ENCODE peak calls at places on chromosomes 6 and 20, in eight cellular contexts. L, G, I, H, C, T, W and N are unnamed samples.

GRCh38 chr6:135030056-135030473 is 24.6 kb downstream of the HBS1L start:
- DNase-seq in L (no peak), G (no peak), I (no peak), H (no peak), C (no peak), T (no peak), W (no peak), N (no peak)

GRCh38 chr6:109045423-109046012 is 49.1 kb downstream of the SESN1 start:
- DNase-seq in L (no peak), G (no peak), I (no peak), H (no peak), C (no peak), T (no peak), W (no peak), N (peak; percentile 79)

GRCh38 chr6:126947070-126947469 is 171.4 kb upstream of the RSPO3 start:
- DNase-seq in L (no peak), G (no peak), I (peak; percentile 53), H (no peak), C (no peak), T (peak; percentile 69), W (peak; percentile 2), N (no peak)

GRCh38 chr6:167827062-167827587 is 414 bp downstream of the AFDN start:
- DNase-seq in L (peak; percentile 34), G (no peak), I (no peak), H (no peak), C (peak; percentile 88), T (no peak), W (no peak), N (no peak)

GRCh38 chr6:6434151-6434550 is 113.7 kb upstream of the F13A1 start:
- DNase-seq in L (no peak), G (no peak), I (no peak), H (no peak), C (no peak), T (no peak), W (no peak), N (no peak)

GRCh38 chr6:158554611-158555361 is 5.1 kb upstream of the TMEM181 start:
- DNase-seq in L (no peak), G (no peak), I (no peak), H (no peak), C (no peak), T (no peak), W (peak; percentile 39), N (no peak)

GRCh38 chr6:109095036-109095820 is at the start of gene CEP57L1:
- DNase-seq in L (peak; percentile 98), G (peak; percentile 93), I (peak; percentile 98), H (peak; percentile 69), C (peak; percentile 99), T (peak; percentile 95), W (peak; percentile 97), N (peak; percentile 98)

GRCh38 chr6:159729598-159729997 is 2.3 kb downstream of the WTAP start:
- DNase-seq in L (no peak), G (no peak), I (no peak), H (no peak), C (no peak), T (no peak), W (peak; percentile 30), N (peak; percentile 11)

GRCh38 chr6:112636650-112637260 is 289.6 kb downstream of the RFPL4B start:
- DNase-seq in L (no peak), G (no peak), I (no peak), H (no peak), C (no peak), T (no peak), W (peak; percentile 83), N (no peak)

GRCh38 chr6:52263709-52264320 is 19.5 kb upstream of the IL17F start:
- DNase-seq in L (peak; percentile 58), G (peak; percentile 26), I (peak; percentile 74), H (peak; percentile 21), C (peak; percentile 88), T (peak; percentile 54), W (peak; percentile 74), N (peak; percentile 75)

GRCh38 chr6:138105446-138105845 is 1.8 kb downstream of the PERP start:
- DNase-seq in L (peak; percentile 43), G (peak; percentile 71), I (no peak), H (peak; percentile 28), C (no peak), T (no peak), W (no peak), N (no peak)

GRCh38 chr20:22472386-22472785 is 112.0 kb downstream of the FOXA2 start:
- DNase-seq in L (no peak), G (no peak), I (no peak), H (no peak), C (no peak), T (no peak), W (no peak), N (no peak)

DNA sequence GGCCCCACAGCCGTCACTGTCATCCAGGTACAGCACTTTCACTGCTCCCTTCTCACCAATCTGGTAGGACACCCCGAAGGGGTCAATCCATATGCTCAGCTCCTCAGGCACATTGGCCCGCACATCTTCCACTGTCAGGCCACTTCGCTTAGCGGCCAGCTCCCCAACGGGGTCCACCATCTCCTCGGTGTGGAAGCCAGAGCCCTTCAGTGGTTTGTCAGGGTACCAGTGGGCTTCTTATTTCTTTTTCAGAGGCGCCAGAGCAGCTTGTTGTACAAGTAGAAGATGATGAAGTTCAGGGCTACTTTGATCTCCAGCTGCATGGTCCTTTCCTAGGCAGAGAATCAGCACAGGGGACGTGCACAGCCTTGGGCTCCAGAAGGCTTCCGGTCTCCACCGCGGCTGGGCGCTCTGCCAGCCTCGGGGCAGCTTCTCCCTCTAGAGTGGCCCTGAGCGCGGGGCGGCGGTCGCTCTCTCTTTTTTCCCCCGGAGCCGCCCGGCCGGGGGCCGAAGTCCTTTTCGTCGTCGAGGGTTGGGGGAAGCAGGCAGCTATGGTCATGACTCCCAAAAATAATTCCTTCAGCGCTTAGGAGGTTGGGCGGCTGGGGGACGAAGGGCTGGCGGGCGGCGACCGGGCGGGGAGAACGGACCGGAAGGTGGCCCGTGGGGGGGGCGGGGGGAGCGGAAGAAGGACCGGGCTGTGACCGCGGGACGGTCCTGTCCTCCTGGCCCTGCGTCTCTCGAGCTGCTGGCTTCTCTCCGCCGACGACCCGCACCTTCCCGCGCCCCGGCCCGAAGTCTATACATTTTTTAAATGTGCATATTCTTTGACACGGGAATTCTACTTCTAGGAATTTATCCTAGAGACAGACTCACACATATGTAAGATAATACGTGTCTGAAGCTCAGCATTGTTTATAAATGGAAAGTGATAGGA is 6.5 kb upstream of the ZSCAN9 start:
- DNase-seq in L (peak; percentile 78), G (no peak), I (peak; percentile 86), H (peak; percentile 46), C (peak; percentile 91), T (peak; percentile 55), W (peak; percentile 61), N (peak; percentile 88)
- TF ChIP-seq POLR2A in L (peak; percentile 36), G (no peak), I (no peak), H (peak; percentile 67), C (no peak), T (no peak), W (no peak), N (peak; percentile 50)

DNA sequence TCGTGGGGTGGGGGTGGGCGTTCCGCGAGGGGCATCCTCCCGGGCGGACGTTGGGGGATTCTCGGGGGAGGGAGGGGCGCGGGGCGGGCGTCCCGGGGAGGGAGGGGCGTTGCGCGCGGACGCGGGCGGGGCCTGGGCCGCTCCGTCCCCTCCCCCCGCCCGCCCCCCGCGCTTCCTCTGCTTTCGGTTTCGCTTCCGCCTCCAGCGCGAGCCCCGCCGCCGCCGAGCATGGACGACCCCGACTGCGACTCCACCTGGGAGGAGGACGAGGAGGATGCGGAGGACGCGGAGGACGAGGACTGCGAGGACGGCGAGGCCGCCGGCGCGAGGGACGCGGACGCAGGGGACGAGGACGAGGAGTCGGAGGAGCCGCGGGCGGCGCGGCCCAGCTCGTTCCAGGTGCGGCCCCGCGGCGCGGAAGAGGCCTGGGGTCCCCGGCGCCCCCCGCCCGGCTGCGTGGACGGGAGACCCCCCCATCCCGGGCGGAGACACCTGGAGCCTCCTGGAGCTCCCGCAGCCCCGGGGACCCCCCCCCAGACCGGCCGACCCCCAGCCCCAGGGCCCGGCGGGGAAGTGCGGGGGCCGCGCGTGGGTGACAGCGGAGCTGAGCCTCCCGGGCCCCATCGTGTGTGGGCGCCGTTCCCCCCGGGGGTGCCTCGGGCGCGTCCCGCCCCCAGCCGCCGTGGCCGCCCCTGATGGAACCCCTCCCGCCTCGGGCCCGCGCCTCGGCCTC is at the start of gene OGFR:
- DNase-seq in L (peak; percentile 78), G (no peak), I (no peak), H (no peak), C (peak; percentile 94), T (peak; percentile 50), W (peak; percentile 38), N (peak; percentile 87)
- TF ChIP-seq POLR2A in L (peak; percentile 49), G (no peak), I (no peak), H (peak; percentile 61), C (no peak), T (peak; percentile 75), W (no peak), N (no peak)

GRCh38 chr6:402901-403658 is 11.5 kb downstream of the IRF4 start:
- DNase-seq in L (no peak), G (no peak), I (no peak), H (no peak), C (no peak), T (no peak), W (no peak), N (no peak)

GRCh38 chr6:401994-402640 is 10.6 kb downstream of the IRF4 start:
- DNase-seq in L (no peak), G (no peak), I (no peak), H (no peak), C (no peak), T (no peak), W (no peak), N (no peak)

GRCh38 chr6:400815-401214 is 9.3 kb downstream of the IRF4 start:
- DNase-seq in L (no peak), G (no peak), I (no peak), H (no peak), C (no peak), T (no peak), W (no peak), N (no peak)

GRCh38 chr6:399785-400517 is 8.4 kb downstream of the IRF4 start:
- DNase-seq in L (no peak), G (no peak), I (no peak), H (no peak), C (no peak), T (no peak), W (no peak), N (no peak)

DNA sequence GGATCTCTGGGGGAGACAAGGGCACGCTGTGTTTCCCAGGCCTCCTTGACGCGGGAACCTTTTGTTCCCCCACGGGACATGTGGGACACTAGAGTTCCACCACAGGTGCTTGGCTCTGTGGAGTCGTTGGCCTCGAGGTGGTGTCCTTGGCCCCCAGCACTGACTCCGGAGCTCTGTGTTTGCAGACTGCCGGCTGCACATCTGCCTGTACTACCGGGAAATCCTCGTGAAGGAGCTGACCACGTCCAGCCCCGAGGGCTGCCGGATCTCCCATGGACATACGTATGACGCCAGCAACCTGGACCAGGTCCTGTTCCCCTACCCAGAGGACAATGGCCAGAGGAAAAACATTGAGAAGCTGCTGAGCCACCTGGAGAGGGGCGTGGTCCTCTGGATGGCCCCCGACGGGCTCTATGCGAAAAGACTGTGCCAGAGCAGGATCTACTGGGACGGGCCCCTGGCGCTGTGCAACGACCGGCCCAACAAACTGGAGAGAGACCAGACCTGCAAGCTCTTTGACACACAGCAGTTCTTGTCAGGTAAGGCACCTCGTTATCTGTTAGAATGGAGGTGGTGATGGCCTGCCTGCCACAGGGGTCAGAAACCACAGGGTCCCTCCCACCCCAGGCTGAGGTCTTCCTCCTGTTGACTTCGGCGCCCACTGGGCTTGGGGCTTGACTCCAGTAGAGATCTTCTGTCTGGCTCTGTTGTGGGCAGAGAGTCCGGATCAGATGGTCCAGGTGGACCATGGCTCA is 9.9 kb downstream of the IRF4 start:
- DNase-seq in L (no peak), G (no peak), I (no peak), H (no peak), C (no peak), T (no peak), W (no peak), N (no peak)
- TF ChIP-seq POLR2A in L (no peak), G (no peak), I (no peak), H (no peak), C (no peak), T (no peak), W (no peak), N (no peak)

GRCh38 chr6:154732824-154733609 is at the start of gene SCAF8:
- DNase-seq in L (peak; percentile 85), G (peak; percentile 67), I (peak; percentile 86), H (peak; percentile 44), C (peak; percentile 98), T (peak; percentile 63), W (peak; percentile 69), N (peak; percentile 94)
- TF ChIP-seq POLR2A in L (peak; percentile 55), G (no peak), I (peak; percentile 31), H (peak; percentile 61), C (no peak), T (peak; percentile 36), W (peak; percentile 76), N (peak; percentile 61)